ENCODE peak calls at places on chromosomes 16 and 17, in nine cellular contexts. One of them, this sample, is unnamed.

GRCh38 chr17:53472586-53472985 is 350.1 kb upstream of the KIF2B start:
- DNase-seq in substantia nigra: no peak
- DNase-seq in head of caudate nucleus: no peak
- DNase-seq in Calu3: no peak
- DNase-seq in activated T-helper 1 cell treated with anti-CD3 and anti-CD28 coated beads, Interleukin-12 subunit alpha, Interleukin-12 subunit beta, Interleukin-2, Interleukin-4 antibody, amounts not matched to agents 30 ng/mL and 10 ng/mL and 1 ng/mL, durations not matched to agents 14 hours and 24 hours and 36 hours: no peak
- DNase-seq in thoracic aorta: no peak
- DNase-seq in left colon: no peak
- DNase-seq in GM12865: no peak
- DNase-seq in stomach: no peak
- DNase-seq in this sample: no peak

GRCh38 chr16:57345021-57345420 is 13.6 kb upstream of the CCL22 start:
- DNase-seq in stomach: no peak
- DNase-seq in thoracic aorta: no peak
- DNase-seq in activated T-helper 1 cell treated with anti-CD3 and anti-CD28 coated beads, Interleukin-12 subunit alpha, Interleukin-12 subunit beta, Interleukin-2, Interleukin-4 antibody, amounts not matched to agents 30 ng/mL and 10 ng/mL and 1 ng/mL, durations not matched to agents 14 hours and 24 hours and 36 hours: no peak
- DNase-seq in substantia nigra: no peak
- DNase-seq in GM12865: no peak
- DNase-seq in head of caudate nucleus: no peak
- DNase-seq in left colon: no peak
- DNase-seq in Calu3: no peak
- DNase-seq in this sample: no peak

GRCh38 chr16:30694926-30695678 is 3.9 kb upstream of the SRCAP start:
- DNase-seq in GM12865: no peak
- DNase-seq in left colon: no peak
- DNase-seq in thoracic aorta: no peak
- DNase-seq in activated T-helper 1 cell treated with anti-CD3 and anti-CD28 coated beads, Interleukin-12 subunit alpha, Interleukin-12 subunit beta, Interleukin-2, Interleukin-4 antibody, amounts not matched to agents 30 ng/mL and 10 ng/mL and 1 ng/mL, durations not matched to agents 14 hours and 24 hours and 36 hours: no peak
- DNase-seq in head of caudate nucleus: no peak
- DNase-seq in stomach: no peak
- DNase-seq in substantia nigra: no peak
- DNase-seq in Calu3: no peak
- DNase-seq in this sample: no peak

GRCh38 chr17:3043737-3044365 is 19.6 kb downstream of the OR1D5 start:
- DNase-seq in substantia nigra: no peak
- DNase-seq in thoracic aorta: no peak
- DNase-seq in GM12865: peak
- DNase-seq in Calu3: peak
- DNase-seq in stomach: no peak
- DNase-seq in head of caudate nucleus: no peak
- DNase-seq in activated T-helper 1 cell treated with anti-CD3 and anti-CD28 coated beads, Interleukin-12 subunit alpha, Interleukin-12 subunit beta, Interleukin-2, Interleukin-4 antibody, amounts not matched to agents 30 ng/mL and 10 ng/mL and 1 ng/mL, durations not matched to agents 14 hours and 24 hours and 36 hours: no peak
- DNase-seq in left colon: no peak
- DNase-seq in this sample: peak

GRCh38 chr16:15032547-15033308 is 23.1 kb downstream of the NTAN1 start:
- DNase-seq in substantia nigra: no peak
- DNase-seq in GM12865: no peak
- DNase-seq in activated T-helper 1 cell treated with anti-CD3 and anti-CD28 coated beads, Interleukin-12 subunit alpha, Interleukin-12 subunit beta, Interleukin-2, Interleukin-4 antibody, amounts not matched to agents 30 ng/mL and 10 ng/mL and 1 ng/mL, durations not matched to agents 14 hours and 24 hours and 36 hours: no peak
- DNase-seq in head of caudate nucleus: no peak
- DNase-seq in left colon: no peak
- DNase-seq in stomach: no peak
- DNase-seq in Calu3: no peak
- DNase-seq in thoracic aorta: no peak
- DNase-seq in this sample: no peak

GRCh38 chr17:32504166-32504990 is 17.6 kb downstream of the CDK5R1 start:
- DNase-seq in head of caudate nucleus: no peak
- DNase-seq in activated T-helper 1 cell treated with anti-CD3 and anti-CD28 coated beads, Interleukin-12 subunit alpha, Interleukin-12 subunit beta, Interleukin-2, Interleukin-4 antibody, amounts not matched to agents 30 ng/mL and 10 ng/mL and 1 ng/mL, durations not matched to agents 14 hours and 24 hours and 36 hours: no peak
- DNase-seq in stomach: no peak
- DNase-seq in substantia nigra: no peak
- DNase-seq in left colon: no peak
- DNase-seq in Calu3: peak
- DNase-seq in GM12865: no peak
- DNase-seq in thoracic aorta: no peak
- DNase-seq in this sample: no peak

GRCh38 chr17:31052187-31052889 is 42.4 kb upstream of the NF1 start:
- DNase-seq in substantia nigra: peak
- DNase-seq in head of caudate nucleus: no peak
- DNase-seq in stomach: no peak
- DNase-seq in GM12865: peak
- DNase-seq in left colon: no peak
- DNase-seq in activated T-helper 1 cell treated with anti-CD3 and anti-CD28 coated beads, Interleukin-12 subunit alpha, Interleukin-12 subunit beta, Interleukin-2, Interleukin-4 antibody, amounts not matched to agents 30 ng/mL and 10 ng/mL and 1 ng/mL, durations not matched to agents 14 hours and 24 hours and 36 hours: no peak
- DNase-seq in Calu3: peak
- DNase-seq in thoracic aorta: peak
- DNase-seq in this sample: peak

GRCh38 chr16:8588703-8589292 is 1.5 kb downstream of the TMEM114 start:
- DNase-seq in Calu3: no peak
- DNase-seq in left colon: no peak
- DNase-seq in head of caudate nucleus: no peak
- DNase-seq in substantia nigra: no peak
- DNase-seq in thoracic aorta: no peak
- DNase-seq in GM12865: no peak
- DNase-seq in stomach: no peak
- DNase-seq in activated T-helper 1 cell treated with anti-CD3 and anti-CD28 coated beads, Interleukin-12 subunit alpha, Interleukin-12 subunit beta, Interleukin-2, Interleukin-4 antibody, amounts not matched to agents 30 ng/mL and 10 ng/mL and 1 ng/mL, durations not matched to agents 14 hours and 24 hours and 36 hours: no peak
- DNase-seq in this sample: no peak

GRCh38 chr17:4998666-4999428 is 1.1 kb downstream of the KIF1C start:
- DNase-seq in substantia nigra: no peak
- DNase-seq in GM12865: peak
- DNase-seq in stomach: peak
- DNase-seq in Calu3: peak
- DNase-seq in activated T-helper 1 cell treated with anti-CD3 and anti-CD28 coated beads, Interleukin-12 subunit alpha, Interleukin-12 subunit beta, Interleukin-2, Interleukin-4 antibody, amounts not matched to agents 30 ng/mL and 10 ng/mL and 1 ng/mL, durations not matched to agents 14 hours and 24 hours and 36 hours: no peak
- DNase-seq in head of caudate nucleus: no peak
- DNase-seq in thoracic aorta: no peak
- DNase-seq in left colon: peak
- DNase-seq in this sample: no peak

GRCh38 chr17:57506253-57506911 is 238.7 kb downstream of the CCDC182 start:
- DNase-seq in stomach: no peak
- DNase-seq in thoracic aorta: no peak
- DNase-seq in Calu3: no peak
- DNase-seq in activated T-helper 1 cell treated with anti-CD3 and anti-CD28 coated beads, Interleukin-12 subunit alpha, Interleukin-12 subunit beta, Interleukin-2, Interleukin-4 antibody, amounts not matched to agents 30 ng/mL and 10 ng/mL and 1 ng/mL, durations not matched to agents 14 hours and 24 hours and 36 hours: no peak
- DNase-seq in substantia nigra: no peak
- DNase-seq in head of caudate nucleus: no peak
- DNase-seq in left colon: no peak
- DNase-seq in GM12865: no peak
- DNase-seq in this sample: no peak

GRCh38 chr16:11768850-11769249 is 26.2 kb upstream of the TXNDC11 start:
- DNase-seq in activated T-helper 1 cell treated with anti-CD3 and anti-CD28 coated beads, Interleukin-12 subunit alpha, Interleukin-12 subunit beta, Interleukin-2, Interleukin-4 antibody, amounts not matched to agents 30 ng/mL and 10 ng/mL and 1 ng/mL, durations not matched to agents 14 hours and 24 hours and 36 hours: no peak
- DNase-seq in left colon: no peak
- DNase-seq in stomach: no peak
- DNase-seq in Calu3: no peak
- DNase-seq in head of caudate nucleus: no peak
- DNase-seq in GM12865: peak
- DNase-seq in thoracic aorta: no peak
- DNase-seq in substantia nigra: no peak
- DNase-seq in this sample: peak

GRCh38 chr17:29390856-29391631 is 881 bp downstream of the TAOK1 start:
- DNase-seq in substantia nigra: no peak
- DNase-seq in left colon: peak
- DNase-seq in GM12865: peak
- DNase-seq in head of caudate nucleus: no peak
- DNase-seq in activated T-helper 1 cell treated with anti-CD3 and anti-CD28 coated beads, Interleukin-12 subunit alpha, Interleukin-12 subunit beta, Interleukin-2, Interleukin-4 antibody, amounts not matched to agents 30 ng/mL and 10 ng/mL and 1 ng/mL, durations not matched to agents 14 hours and 24 hours and 36 hours: no peak
- DNase-seq in stomach: no peak
- DNase-seq in thoracic aorta: no peak
- DNase-seq in Calu3: peak
- DNase-seq in this sample: peak

GRCh38 chr17:67049025-67049739 is 4.8 kb downstream of the CACNG1 start:
- DNase-seq in thoracic aorta: no peak
- DNase-seq in GM12865: no peak
- DNase-seq in head of caudate nucleus: no peak
- DNase-seq in left colon: no peak
- DNase-seq in Calu3: no peak
- DNase-seq in stomach: no peak
- DNase-seq in substantia nigra: no peak
- DNase-seq in activated T-helper 1 cell treated with anti-CD3 and anti-CD28 coated beads, Interleukin-12 subunit alpha, Interleukin-12 subunit beta, Interleukin-2, Interleukin-4 antibody, amounts not matched to agents 30 ng/mL and 10 ng/mL and 1 ng/mL, durations not matched to agents 14 hours and 24 hours and 36 hours: no peak
- DNase-seq in this sample: no peak

GRCh38 chr16:57544129-57544653 is 1.7 kb downstream of the ADGRG5 start:
- DNase-seq in left colon: no peak
- DNase-seq in stomach: no peak
- DNase-seq in Calu3: no peak
- DNase-seq in activated T-helper 1 cell treated with anti-CD3 and anti-CD28 coated beads, Interleukin-12 subunit alpha, Interleukin-12 subunit beta, Interleukin-2, Interleukin-4 antibody, amounts not matched to agents 30 ng/mL and 10 ng/mL and 1 ng/mL, durations not matched to agents 14 hours and 24 hours and 36 hours: no peak
- DNase-seq in head of caudate nucleus: peak
- DNase-seq in GM12865: peak
- DNase-seq in substantia nigra: no peak
- DNase-seq in thoracic aorta: no peak
- DNase-seq in this sample: peak

GRCh38 chr17:57530026-57530425 is 215.1 kb downstream of the CCDC182 start:
- DNase-seq in left colon: no peak
- DNase-seq in GM12865: no peak
- DNase-seq in thoracic aorta: no peak
- DNase-seq in stomach: no peak
- DNase-seq in activated T-helper 1 cell treated with anti-CD3 and anti-CD28 coated beads, Interleukin-12 subunit alpha, Interleukin-12 subunit beta, Interleukin-2, Interleukin-4 antibody, amounts not matched to agents 30 ng/mL and 10 ng/mL and 1 ng/mL, durations not matched to agents 14 hours and 24 hours and 36 hours: no peak
- DNase-seq in substantia nigra: no peak
- DNase-seq in head of caudate nucleus: no peak
- DNase-seq in Calu3: no peak
- DNase-seq in this sample: no peak

GRCh38 chr17:75267146-75267402 is 4.0 kb downstream of the MIF4GD start:
- DNase-seq in stomach: no peak
- DNase-seq in head of caudate nucleus: no peak
- DNase-seq in GM12865: no peak
- DNase-seq in substantia nigra: no peak
- DNase-seq in activated T-helper 1 cell treated with anti-CD3 and anti-CD28 coated beads, Interleukin-12 subunit alpha, Interleukin-12 subunit beta, Interleukin-2, Interleukin-4 antibody, amounts not matched to agents 30 ng/mL and 10 ng/mL and 1 ng/mL, durations not matched to agents 14 hours and 24 hours and 36 hours: no peak
- DNase-seq in thoracic aorta: no peak
- DNase-seq in Calu3: no peak
- DNase-seq in left colon: no peak
- DNase-seq in this sample: no peak

GRCh38 chr16:15988268-15989013 is 39.0 kb downstream of the ABCC1 start:
- DNase-seq in stomach: no peak
- DNase-seq in head of caudate nucleus: no peak
- DNase-seq in Calu3: no peak
- DNase-seq in activated T-helper 1 cell treated with anti-CD3 and anti-CD28 coated beads, Interleukin-12 subunit alpha, Interleukin-12 subunit beta, Interleukin-2, Interleukin-4 antibody, amounts not matched to agents 30 ng/mL and 10 ng/mL and 1 ng/mL, durations not matched to agents 14 hours and 24 hours and 36 hours: no peak
- DNase-seq in GM12865: no peak
- DNase-seq in substantia nigra: no peak
- DNase-seq in thoracic aorta: no peak
- DNase-seq in left colon: no peak
- DNase-seq in this sample: no peak

GRCh38 chr17:6463616-6464445 is 19.6 kb downstream of the PIMREG start:
- DNase-seq in Calu3: no peak
- DNase-seq in activated T-helper 1 cell treated with anti-CD3 and anti-CD28 coated beads, Interleukin-12 subunit alpha, Interleukin-12 subunit beta, Interleukin-2, Interleukin-4 antibody, amounts not matched to agents 30 ng/mL and 10 ng/mL and 1 ng/mL, durations not matched to agents 14 hours and 24 hours and 36 hours: no peak
- DNase-seq in head of caudate nucleus: no peak
- DNase-seq in left colon: no peak
- DNase-seq in thoracic aorta: no peak
- DNase-seq in GM12865: no peak
- DNase-seq in stomach: no peak
- DNase-seq in substantia nigra: no peak
- DNase-seq in this sample: no peak

GRCh38 chr17:47276868-47277267 is 23.2 kb downstream of the ITGB3 start:
- DNase-seq in head of caudate nucleus: no peak
- DNase-seq in substantia nigra: no peak
- DNase-seq in left colon: peak
- DNase-seq in thoracic aorta: no peak
- DNase-seq in Calu3: peak
- DNase-seq in stomach: peak
- DNase-seq in GM12865: no peak
- DNase-seq in activated T-helper 1 cell treated with anti-CD3 and anti-CD28 coated beads, Interleukin-12 subunit alpha, Interleukin-12 subunit beta, Interleukin-2, Interleukin-4 antibody, amounts not matched to agents 30 ng/mL and 10 ng/mL and 1 ng/mL, durations not matched to agents 14 hours and 24 hours and 36 hours: no peak
- DNase-seq in this sample: no peak

GRCh38 chr17:62600805-62601204 is 26.7 kb upstream of the MRC2 start:
- DNase-seq in Calu3: no peak
- DNase-seq in activated T-helper 1 cell treated with anti-CD3 and anti-CD28 coated beads, Interleukin-12 subunit alpha, Interleukin-12 subunit beta, Interleukin-2, Interleukin-4 antibody, amounts not matched to agents 30 ng/mL and 10 ng/mL and 1 ng/mL, durations not matched to agents 14 hours and 24 hours and 36 hours: no peak
- DNase-seq in substantia nigra: no peak
- DNase-seq in thoracic aorta: no peak
- DNase-seq in GM12865: no peak
- DNase-seq in stomach: no peak
- DNase-seq in left colon: no peak
- DNase-seq in head of caudate nucleus: no peak
- DNase-seq in this sample: no peak

GRCh38 chr17:4248504-4249277 is 15.1 kb downstream of the ANKFY1 start:
- DNase-seq in substantia nigra: no peak
- DNase-seq in thoracic aorta: no peak
- DNase-seq in activated T-helper 1 cell treated with anti-CD3 and anti-CD28 coated beads, Interleukin-12 subunit alpha, Interleukin-12 subunit beta, Interleukin-2, Interleukin-4 antibody, amounts not matched to agents 30 ng/mL and 10 ng/mL and 1 ng/mL, durations not matched to agents 14 hours and 24 hours and 36 hours: no peak
- DNase-seq in GM12865: no peak
- DNase-seq in stomach: no peak
- DNase-seq in head of caudate nucleus: no peak
- DNase-seq in left colon: no peak
- DNase-seq in Calu3: no peak
- DNase-seq in this sample: no peak

GRCh38 chr16:17511340-17511739 is 40.6 kb upstream of the XYLT1 start:
- DNase-seq in thoracic aorta: no peak
- DNase-seq in left colon: no peak
- DNase-seq in activated T-helper 1 cell treated with anti-CD3 and anti-CD28 coated beads, Interleukin-12 subunit alpha, Interleukin-12 subunit beta, Interleukin-2, Interleukin-4 antibody, amounts not matched to agents 30 ng/mL and 10 ng/mL and 1 ng/mL, durations not matched to agents 14 hours and 24 hours and 36 hours: no peak
- DNase-seq in head of caudate nucleus: no peak
- DNase-seq in stomach: no peak
- DNase-seq in Calu3: no peak
- DNase-seq in substantia nigra: no peak
- DNase-seq in GM12865: no peak
- DNase-seq in this sample: no peak

GRCh38 chr17:14310584-14310983 is 9.7 kb downstream of the HS3ST3B1 start:
- DNase-seq in GM12865: no peak
- DNase-seq in activated T-helper 1 cell treated with anti-CD3 and anti-CD28 coated beads, Interleukin-12 subunit alpha, Interleukin-12 subunit beta, Interleukin-2, Interleukin-4 antibody, amounts not matched to agents 30 ng/mL and 10 ng/mL and 1 ng/mL, durations not matched to agents 14 hours and 24 hours and 36 hours: no peak
- DNase-seq in head of caudate nucleus: no peak
- DNase-seq in Calu3: no peak
- DNase-seq in left colon: no peak
- DNase-seq in thoracic aorta: no peak
- DNase-seq in stomach: no peak
- DNase-seq in substantia nigra: no peak
- DNase-seq in this sample: no peak

GRCh38 chr17:65674246-65675045 is 113.0 kb upstream of the AXIN2 start:
- DNase-seq in left colon: no peak
- DNase-seq in thoracic aorta: no peak
- DNase-seq in head of caudate nucleus: no peak
- DNase-seq in activated T-helper 1 cell treated with anti-CD3 and anti-CD28 coated beads, Interleukin-12 subunit alpha, Interleukin-12 subunit beta, Interleukin-2, Interleukin-4 antibody, amounts not matched to agents 30 ng/mL and 10 ng/mL and 1 ng/mL, durations not matched to agents 14 hours and 24 hours and 36 hours: no peak
- DNase-seq in GM12865: no peak
- DNase-seq in substantia nigra: no peak
- DNase-seq in stomach: no peak
- DNase-seq in Calu3: no peak
- DNase-seq in this sample: no peak

GRCh38 chr16:87658564-87659225 is 56.4 kb downstream of the JPH3 start:
- DNase-seq in activated T-helper 1 cell treated with anti-CD3 and anti-CD28 coated beads, Interleukin-12 subunit alpha, Interleukin-12 subunit beta, Interleukin-2, Interleukin-4 antibody, amounts not matched to agents 30 ng/mL and 10 ng/mL and 1 ng/mL, durations not matched to agents 14 hours and 24 hours and 36 hours: no peak
- DNase-seq in left colon: no peak
- DNase-seq in Calu3: peak
- DNase-seq in stomach: no peak
- DNase-seq in thoracic aorta: no peak
- DNase-seq in GM12865: no peak
- DNase-seq in substantia nigra: no peak
- DNase-seq in head of caudate nucleus: no peak
- DNase-seq in this sample: no peak

GRCh38 chr16:47622666-47623176 is 161.6 kb downstream of the PHKB start:
- DNase-seq in substantia nigra: no peak
- DNase-seq in left colon: no peak
- DNase-seq in GM12865: no peak
- DNase-seq in Calu3: no peak
- DNase-seq in activated T-helper 1 cell treated with anti-CD3 and anti-CD28 coated beads, Interleukin-12 subunit alpha, Interleukin-12 subunit beta, Interleukin-2, Interleukin-4 antibody, amounts not matched to agents 30 ng/mL and 10 ng/mL and 1 ng/mL, durations not matched to agents 14 hours and 24 hours and 36 hours: no peak
- DNase-seq in head of caudate nucleus: no peak
- DNase-seq in stomach: no peak
- DNase-seq in thoracic aorta: no peak
- DNase-seq in this sample: no peak

GRCh38 chr16:88705076-88705684 is 1.0 kb downstream of the RNF166 start:
- DNase-seq in thoracic aorta: no peak
- DNase-seq in GM12865: no peak
- DNase-seq in substantia nigra: no peak
- DNase-seq in stomach: no peak
- DNase-seq in Calu3: no peak
- DNase-seq in head of caudate nucleus: peak
- DNase-seq in activated T-helper 1 cell treated with anti-CD3 and anti-CD28 coated beads, Interleukin-12 subunit alpha, Interleukin-12 subunit beta, Interleukin-2, Interleukin-4 antibody, amounts not matched to agents 30 ng/mL and 10 ng/mL and 1 ng/mL, durations not matched to agents 14 hours and 24 hours and 36 hours: no peak
- DNase-seq in left colon: no peak
- DNase-seq in this sample: peak

GRCh38 chr16:53515811-53516210 is 12.8 kb upstream of the AKTIP start:
- DNase-seq in head of caudate nucleus: no peak
- DNase-seq in stomach: no peak
- DNase-seq in thoracic aorta: no peak
- DNase-seq in GM12865: no peak
- DNase-seq in Calu3: no peak
- DNase-seq in substantia nigra: no peak
- DNase-seq in left colon: no peak
- DNase-seq in activated T-helper 1 cell treated with anti-CD3 and anti-CD28 coated beads, Interleukin-12 subunit alpha, Interleukin-12 subunit beta, Interleukin-2, Interleukin-4 antibody, amounts not matched to agents 30 ng/mL and 10 ng/mL and 1 ng/mL, durations not matched to agents 14 hours and 24 hours and 36 hours: no peak
- DNase-seq in this sample: no peak

GRCh38 chr17:42676424-42677011 is at the start of gene PLEKHH3:
- DNase-seq in activated T-helper 1 cell treated with anti-CD3 and anti-CD28 coated beads, Interleukin-12 subunit alpha, Interleukin-12 subunit beta, Interleukin-2, Interleukin-4 antibody, amounts not matched to agents 30 ng/mL and 10 ng/mL and 1 ng/mL, durations not matched to agents 14 hours and 24 hours and 36 hours: no peak
- DNase-seq in GM12865: peak
- DNase-seq in substantia nigra: no peak
- DNase-seq in thoracic aorta: no peak
- DNase-seq in head of caudate nucleus: no peak
- DNase-seq in stomach: no peak
- DNase-seq in Calu3: no peak
- DNase-seq in left colon: no peak
- DNase-seq in this sample: no peak

GRCh38 chr16:3144331-3144881 is 9.6 kb downstream of the ZNF213 start:
- DNase-seq in substantia nigra: no peak
- DNase-seq in stomach: no peak
- DNase-seq in left colon: no peak
- DNase-seq in Calu3: no peak
- DNase-seq in thoracic aorta: no peak
- DNase-seq in head of caudate nucleus: no peak
- DNase-seq in GM12865: no peak
- DNase-seq in activated T-helper 1 cell treated with anti-CD3 and anti-CD28 coated beads, Interleukin-12 subunit alpha, Interleukin-12 subunit beta, Interleukin-2, Interleukin-4 antibody, amounts not matched to agents 30 ng/mL and 10 ng/mL and 1 ng/mL, durations not matched to agents 14 hours and 24 hours and 36 hours: no peak
- DNase-seq in this sample: no peak

GRCh38 chr17:14052886-14053615 is 16.3 kb upstream of the COX10 start:
- DNase-seq in thoracic aorta: no peak
- DNase-seq in stomach: no peak
- DNase-seq in Calu3: no peak
- DNase-seq in head of caudate nucleus: no peak
- DNase-seq in GM12865: no peak
- DNase-seq in left colon: no peak
- DNase-seq in substantia nigra: no peak
- DNase-seq in activated T-helper 1 cell treated with anti-CD3 and anti-CD28 coated beads, Interleukin-12 subunit alpha, Interleukin-12 subunit beta, Interleukin-2, Interleukin-4 antibody, amounts not matched to agents 30 ng/mL and 10 ng/mL and 1 ng/mL, durations not matched to agents 14 hours and 24 hours and 36 hours: no peak
- DNase-seq in this sample: no peak